ENCODE peak calls at places on chromosome 2, in nine cellular contexts. M, L, U, O, B, Q, V, K and W are unnamed samples.

GRCh38 chr2:162069200-162069910 is 4.7 kb downstream of the DPP4 start:
- DNase-seq in K (no peak), U (no peak), L (no peak), M (no peak), O (no peak), V (no peak), Q (no peak), B (no peak), W (no peak)

GRCh38 chr2:47653909-47654789 is 128.8 kb upstream of the MSH6 start:
- DNase-seq in K (no peak), M (no peak), Q (no peak), O (peak), L (no peak), V (no peak), U (no peak), B (no peak), W (no peak)

GRCh38 chr2:47269316-47270232 is 114.5 kb upstream of the STPG4 start:
- DNase-seq in B (peak), U (no peak), V (no peak), L (peak), O (no peak), M (no peak), K (peak), Q (peak), W (no peak)

GRCh38 chr2:238334885-238335284 is 14.6 kb downstream of the TRAF3IP1 start:
- DNase-seq in K (no peak), O (no peak), V (no peak), U (no peak), B (no peak), M (no peak), L (no peak), Q (no peak), W (no peak)

GRCh38 chr2:74439373-74440004 is 2.2 kb downstream of the RTKN start:
- DNase-seq in V (no peak), Q (no peak), U (no peak), K (no peak), O (no peak), B (no peak), L (no peak), M (no peak), W (no peak)

GRCh38 chr2:163471947-163472346 is 263.9 kb downstream of the FIGN start:
- DNase-seq in L (peak), K (no peak), O (no peak), Q (peak), B (peak), V (no peak), M (peak), U (no peak), W (no peak)

GRCh38 chr2:186827426-186827825 is 21.5 kb downstream of the ZSWIM2 start:
- DNase-seq in L (peak), B (peak), O (no peak), K (no peak), M (no peak), V (no peak), U (no peak), Q (no peak), W (no peak)

GRCh38 chr2:147756103-147756502 is 88.7 kb upstream of the ACVR2A start:
- DNase-seq in Q (no peak), U (no peak), M (no peak), V (no peak), B (no peak), O (no peak), L (no peak), K (no peak), W (no peak)

GRCh38 chr2:225842939-225843338 is 443.4 kb downstream of the NYAP2 start:
- DNase-seq in L (peak), M (no peak), B (peak), Q (no peak), O (no peak), U (no peak), V (no peak), K (no peak), W (no peak)

GRCh38 chr2:11710210-11710609 is 36.2 kb upstream of the LPIN1 start:
- DNase-seq in K (no peak), B (peak), L (peak), M (no peak), Q (peak), U (no peak), O (no peak), V (no peak), W (no peak)

GRCh38 chr2:222353998-222354397 is 55.2 kb upstream of the PAX3 start:
- DNase-seq in K (no peak), B (no peak), Q (no peak), L (no peak), M (peak), O (no peak), U (no peak), V (no peak), W (no peak)

GRCh38 chr2:237594514-237594871 is 4.0 kb upstream of the RAB17 start:
- DNase-seq in O (no peak), M (no peak), L (no peak), V (no peak), B (no peak), K (no peak), U (no peak), Q (no peak), W (no peak)

GRCh38 chr2:30561349-30561748 is 114.3 kb downstream of the LCLAT1 start:
- DNase-seq in U (no peak), V (no peak), K (no peak), O (no peak), L (no peak), Q (no peak), M (no peak), B (no peak), W (no peak)

GRCh38 chr2:96891591-96892333 is 21.9 kb upstream of the SEMA4C start:
- DNase-seq in U (peak), B (no peak), K (no peak), Q (no peak), V (no peak), M (no peak), L (no peak), O (peak), W (no peak)

GRCh38 chr2:40758778-40759177 is 306.9 kb upstream of the SLC8A1 start:
- DNase-seq in Q (no peak), K (no peak), O (no peak), M (peak), V (no peak), L (peak), U (no peak), B (peak), W (no peak)